ENCODE peak calls at places on chromosomes 2 and 18, in seven cellular contexts. G is HCT116, K is K562, F is SK-N-SH, Y is GM12878, N is HepG2, C is H1. O is an unnamed sample.

GRCh38 chr2:8477511-8478132 is 204.2 kb upstream of the ID2 start:
- DNase-seq in F (no peak), K (no peak), Y (peak; percentile 95), C (no peak), N (no peak), G (no peak), O (no peak)

GRCh38 chr2:28250006-28250405 is 142.7 kb upstream of the FOSL2 start:
- DNase-seq in G (peak; percentile 8), F (no peak), K (no peak), C (no peak), Y (no peak), N (no peak), O (no peak)

GRCh38 chr2:44866131-44866530 is 75.4 kb upstream of the SIX3 start:
- DNase-seq in N (no peak), G (no peak), K (no peak), C (no peak), F (no peak), Y (no peak), O (no peak)

GRCh38 chr2:202494300-202494699 is 118.2 kb downstream of the BMPR2 start:
- DNase-seq in G (no peak), C (no peak), F (peak; percentile 72), N (peak; percentile 98), K (no peak), Y (no peak), O (peak; percentile 53)

GRCh38 chr18:36307513-36307912 is 10.0 kb downstream of the FHOD3 start:
- DNase-seq in N (no peak), K (no peak), F (no peak), Y (no peak), C (no peak), G (no peak), O (no peak)

GRCh38 chr18:5506174-5506573 is 37.6 kb downstream of the EPB41L3 start:
- DNase-seq in N (no peak), C (no peak), K (no peak), Y (no peak), F (no peak), G (no peak), O (no peak)

GRCh38 chr2:214549946-214550345 is 139.1 kb downstream of the VWC2L start:
- DNase-seq in G (no peak), C (no peak), Y (no peak), N (no peak), K (no peak), F (no peak), O (no peak)

GRCh38 chr2:69994166-69994565 is 32.7 kb upstream of the ASPRV1 start:
- DNase-seq in N (no peak), Y (no peak), K (no peak), G (no peak), C (no peak), F (no peak), O (no peak)

GRCh38 chr2:126771094-126771493 is 115.1 kb downstream of the GYPC start:
- DNase-seq in N (no peak), K (no peak), F (no peak), Y (no peak), C (no peak), G (no peak), O (no peak)

GRCh38 chr2:177172034-177172880 is 40.3 kb upstream of the HNRNPA3 start:
- DNase-seq in G (peak; percentile 60), K (no peak), C (no peak), Y (no peak), N (peak; percentile 73), F (no peak), O (no peak)

GRCh38 chr2:121898483-121898882 is 143.0 kb downstream of the TSN start:
- DNase-seq in N (no peak), K (no peak), G (no peak), F (no peak), Y (no peak), C (no peak), O (no peak)

GRCh38 chr2:239049421-239050251 is 201.8 kb downstream of the TWIST2 start:
- DNase-seq in C (no peak), F (no peak), G (no peak), N (peak; percentile 88), Y (no peak), K (no peak), O (no peak)

GRCh38 chr2:239047861-239048260 is 200.0 kb downstream of the TWIST2 start:
- DNase-seq in C (no peak), Y (no peak), N (no peak), F (no peak), K (no peak), G (no peak), O (no peak)

GRCh38 chr2:239046822-239047221 is 198.9 kb downstream of the TWIST2 start:
- DNase-seq in G (no peak), C (no peak), F (no peak), Y (no peak), N (no peak), K (no peak), O (no peak)

GRCh38 chr2:239048771-239049170 is 200.9 kb downstream of the TWIST2 start:
- DNase-seq in Y (no peak), K (no peak), G (no peak), C (no peak), F (no peak), N (no peak), O (no peak)

DNA sequence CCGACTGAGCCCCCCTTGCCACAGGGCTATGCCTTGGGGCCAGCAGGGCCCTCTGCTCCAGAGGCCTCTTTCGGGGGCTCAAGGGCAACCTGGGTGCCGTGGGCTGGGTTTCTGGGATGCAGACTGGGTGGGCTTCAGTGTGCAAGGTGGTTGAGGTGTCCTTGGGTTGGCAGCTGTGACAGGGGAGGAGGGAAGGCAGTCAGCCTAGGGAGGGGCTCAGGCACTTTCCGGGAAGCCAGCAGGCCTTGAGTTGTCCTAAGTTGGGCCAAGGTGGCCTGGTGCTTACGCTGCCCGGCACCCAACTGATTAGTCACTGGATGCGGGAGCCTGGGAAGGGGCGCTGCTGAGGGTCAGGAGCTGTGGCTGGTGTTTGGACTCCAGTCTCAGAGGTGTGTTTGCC is 199.5 kb downstream of the TWIST2 start:
- DNase-seq in Y (no peak), N (no peak), F (no peak), K (no peak), G (no peak), C (no peak), O (no peak)
- TF ChIP-seq JUND in Y (no peak), N (no peak), F (no peak), K (no peak), G (no peak), C (no peak), O (no peak)

DNA sequence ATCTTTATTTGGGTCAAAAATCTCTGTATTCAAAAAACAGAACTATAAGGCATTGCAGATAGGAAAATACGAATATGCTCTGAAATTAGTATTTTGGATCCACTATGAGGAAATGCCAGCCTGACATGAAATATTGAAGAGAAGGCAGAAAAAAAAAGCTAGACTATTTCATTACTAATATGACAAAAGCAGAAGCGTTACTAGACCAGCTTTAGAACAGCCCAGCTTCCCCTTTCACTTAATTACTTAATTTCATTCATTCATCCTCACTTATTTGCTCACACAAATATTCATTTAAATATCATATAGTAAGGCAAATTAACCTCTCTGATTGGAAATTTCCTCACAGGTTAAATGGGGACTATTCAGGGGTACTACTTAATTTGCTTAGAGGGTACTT is 71.3 kb upstream of the CTLA4 start:
- DNase-seq in C (no peak), K (no peak), G (no peak), Y (no peak), F (no peak), N (no peak), O (no peak)
- TF ChIP-seq JUND in C (no peak), K (no peak), G (no peak), Y (no peak), F (no peak), N (no peak), O (no peak)

GRCh38 chr2:150028337-150028736 is 440.8 kb upstream of the MMADHC start:
- DNase-seq in K (no peak), N (no peak), F (no peak), Y (no peak), G (no peak), C (no peak), O (no peak)
- TF ChIP-seq JUND in K (no peak), N (no peak), F (no peak), Y (no peak), G (no peak), C (no peak), O (no peak)

DNA sequence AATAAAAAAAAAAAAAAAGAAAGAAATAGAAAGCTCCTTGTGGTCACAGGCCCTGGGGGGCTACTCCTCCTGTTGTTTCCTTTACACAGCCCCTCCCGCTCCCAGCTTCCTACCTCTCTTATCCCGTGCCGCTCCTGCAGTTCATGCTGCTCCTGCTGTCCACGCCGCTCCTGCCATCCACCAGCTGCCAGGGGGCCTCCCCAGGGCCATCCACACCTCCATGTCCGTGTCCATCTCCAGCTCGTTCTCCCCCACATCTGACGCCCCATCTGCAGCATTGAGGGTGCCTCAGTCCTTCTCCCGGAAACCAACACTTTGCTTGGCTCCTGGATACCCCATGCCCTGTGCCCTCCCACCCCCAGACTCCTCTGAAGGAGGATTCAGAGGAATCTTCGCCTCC is 191.7 kb downstream of the EIPR1 start:
- DNase-seq in N (no peak), G (no peak), C (no peak), K (no peak), Y (no peak), F (no peak), O (no peak)
- TF ChIP-seq JUND in N (no peak), G (no peak), C (no peak), K (no peak), Y (no peak), F (no peak), O (no peak)

GRCh38 chr18:41875094-41875780 is 79.8 kb upstream of the PIK3C3 start:
- DNase-seq in K (no peak), N (no peak), C (no peak), F (no peak), G (no peak), Y (no peak), O (no peak)
- TF ChIP-seq JUND in K (no peak), N (no peak), C (no peak), F (peak; percentile 81), G (no peak), Y (no peak), O (no peak)

DNA sequence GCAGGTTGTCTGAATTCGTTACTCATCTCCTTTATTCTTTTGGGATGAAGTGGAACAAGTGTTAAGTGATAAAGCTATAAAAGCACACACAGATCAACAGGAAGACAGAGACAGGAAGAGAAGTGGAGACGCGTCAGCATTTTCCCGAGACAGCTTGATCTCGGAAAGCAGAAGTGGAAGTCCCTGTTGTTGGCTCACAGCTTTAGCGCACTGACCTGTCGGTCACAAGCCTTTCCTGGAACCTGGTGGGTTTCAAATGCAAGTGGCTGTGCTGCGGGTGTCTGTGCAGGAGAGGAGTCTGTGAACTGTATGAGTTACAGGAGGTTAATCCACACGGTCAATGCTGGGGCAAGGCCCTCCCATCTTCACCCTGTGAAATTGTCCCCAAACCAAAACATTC is 116.6 kb upstream of the PELI1 start:
- DNase-seq in K (no peak), N (no peak), Y (peak; percentile 75), F (no peak), G (no peak), C (no peak), O (no peak)
- TF ChIP-seq JUND in K (peak; percentile 69), N (no peak), Y (no peak), F (no peak), G (no peak), C (no peak), O (no peak)